ENCODE peak calls at places on chromosomes 6 and 20, in six cellular contexts. X, R, B, E, D and K are unnamed samples. For H3K27me3, the result is how much of the 10 kb centered on the place peaks cover.

GRCh38 chr6:128528241-128528640 is 7.8 kb upstream of the PTPRK start:
- DNase-seq in X (no peak), R (no peak), B (no peak), E (no peak), D (no peak), K (no peak)

GRCh38 chr6:164286021-164286420 is 871.5 kb downstream of the QKI start:
- DNase-seq in X (no peak), R (peak), B (no peak), E (no peak), D (no peak), K (no peak)

GRCh38 chr20:2150660-2151059 is 49.0 kb downstream of the STK35 start:
- DNase-seq in X (no peak), R (no peak), B (no peak), E (no peak), D (no peak), K (no peak)

GRCh38 chr6:119126826-119127225 is 48.4 kb upstream of the FAM184A start:
- DNase-seq in X (no peak), R (no peak), B (no peak), E (no peak), D (no peak), K (no peak)

GRCh38 chr6:150208606-150209352 is 65.9 kb downstream of the PPP1R14C start:
- DNase-seq in X (no peak), R (no peak), B (no peak), E (no peak), D (no peak), K (no peak)

GRCh38 chr20:3800256-3800877 is 4.3 kb downstream of the CDC25B start:
- DNase-seq in X (no peak), R (no peak), B (no peak), E (no peak), D (no peak), K (no peak)

GRCh38 chr20:63640086-63640485 is 13.1 kb downstream of the STMN3 start:
- DNase-seq in X (no peak), R (no peak), B (no peak), E (no peak), D (no peak), K (no peak)

GRCh38 chr6:142313284-142313683 is 11.5 kb downstream of the ADGRG6 start:
- DNase-seq in X (no peak), R (peak), B (no peak), E (no peak), D (no peak), K (no peak)

GRCh38 chr6:97392735-97393134 is 109.7 kb upstream of the MMS22L start:
- DNase-seq in X (no peak), R (no peak), B (no peak), E (no peak), D (no peak), K (no peak)

GRCh38 chr6:48087448-48087847 is 23.5 kb downstream of the PTCHD4 start:
- DNase-seq in X (no peak), R (peak), B (no peak), E (no peak), D (no peak), K (no peak)

GRCh38 chr20:9572690-9573089 is 58.3 kb downstream of the LAMP5 start:
- DNase-seq in X (no peak), R (no peak), B (no peak), E (no peak), D (no peak), K (no peak)
- H3K27me3 ChIP-seq in X (under half), R (under half), B (under half), E (under half), D (under half), K (under half)

GRCh38 chr20:45888681-45889080 is 1.3 kb upstream of the SPATA25 start:
- DNase-seq in X (no peak), R (no peak), B (no peak), E (no peak), D (no peak), K (no peak)
- TF ChIP-seq POLR2A in X (no peak), R (no peak), B (no peak), E (no peak), D (no peak), K (no peak)

GRCh38 chr20:10532351-10532750 is 97.2 kb downstream of the SLX4IP start:
- DNase-seq in X (no peak), R (no peak), B (no peak), E (no peak), D (no peak), K (no peak)

GRCh38 chr20:10539818-10540553 is 104.9 kb downstream of the SLX4IP start:
- DNase-seq in X (no peak), R (no peak), B (no peak), E (no peak), D (no peak), K (no peak)

GRCh38 chr20:10537850-10538480 is 102.9 kb downstream of the SLX4IP start:
- DNase-seq in X (no peak), R (no peak), B (no peak), E (no peak), D (no peak), K (no peak)

GRCh38 chr20:10538768-10539167 is 103.7 kb downstream of the SLX4IP start:
- DNase-seq in X (no peak), R (no peak), B (no peak), E (no peak), D (no peak), K (no peak)

DNA sequence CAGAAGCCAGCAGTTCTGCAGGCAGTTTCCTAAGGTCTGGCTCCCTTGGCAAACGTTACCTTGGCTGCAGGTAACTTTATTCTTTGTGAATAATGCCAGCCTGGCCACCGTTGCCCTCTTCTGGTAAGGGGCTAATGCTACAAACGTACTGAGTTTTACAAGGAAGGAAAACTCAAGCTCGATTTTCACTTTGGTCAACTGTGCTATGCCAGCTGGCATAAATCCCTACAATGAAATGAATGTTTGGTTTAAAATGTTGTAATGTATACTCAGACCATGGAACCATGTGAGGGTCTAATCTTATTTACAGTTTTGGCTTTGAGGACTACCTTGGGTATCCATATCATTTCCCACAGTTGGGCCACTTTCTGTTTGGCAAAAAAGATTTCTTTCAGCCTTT is 101.4 kb downstream of the SLX4IP start:
- DNase-seq in X (no peak), R (peak), B (no peak), E (peak), D (no peak), K (no peak)
- TF ChIP-seq CTCF in X (no peak), R (peak), B (peak), E (peak), D (no peak), K (peak)

DNA sequence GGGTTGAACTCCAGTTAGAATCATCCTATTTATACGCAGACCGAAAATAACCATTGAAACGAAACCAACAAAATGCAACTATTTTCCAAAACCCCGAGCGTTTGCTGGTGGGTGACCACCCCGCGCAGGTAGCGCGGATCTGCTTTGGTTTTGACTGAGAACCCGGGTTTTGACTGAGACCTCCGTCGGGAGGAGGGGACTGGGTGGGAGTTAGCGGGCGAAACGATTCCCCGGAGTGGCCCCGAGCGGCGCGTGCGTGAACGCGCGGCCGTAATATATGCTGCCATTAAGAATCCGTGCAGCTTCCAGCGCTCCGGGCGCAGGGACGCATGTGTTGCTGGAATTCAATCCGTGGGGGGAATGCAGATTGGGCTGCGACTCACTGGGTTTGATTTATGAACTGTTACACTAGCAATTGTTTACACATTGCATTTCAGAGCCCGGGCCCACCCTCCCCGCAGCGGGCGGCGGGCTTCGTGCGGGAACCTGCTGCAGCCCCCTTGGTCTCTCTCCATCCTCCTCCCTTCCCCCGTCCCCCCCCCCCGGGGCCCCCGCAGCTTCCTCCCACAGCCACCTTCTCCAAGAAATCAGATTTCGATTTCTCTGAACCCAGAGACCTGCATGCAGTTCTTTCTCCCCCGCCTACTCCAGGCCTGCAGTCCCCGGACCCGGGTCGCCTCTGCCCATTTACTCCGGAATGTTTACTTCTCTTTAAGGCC is 9.9 kb downstream of the NRN1 start:
- DNase-seq in X (no peak), R (peak), B (no peak), E (no peak), D (no peak), K (no peak)
- H3K27me3 ChIP-seq in X (half or more), R (half or more), B (under half), E (half or more), D (half or more), K (under half)

DNA sequence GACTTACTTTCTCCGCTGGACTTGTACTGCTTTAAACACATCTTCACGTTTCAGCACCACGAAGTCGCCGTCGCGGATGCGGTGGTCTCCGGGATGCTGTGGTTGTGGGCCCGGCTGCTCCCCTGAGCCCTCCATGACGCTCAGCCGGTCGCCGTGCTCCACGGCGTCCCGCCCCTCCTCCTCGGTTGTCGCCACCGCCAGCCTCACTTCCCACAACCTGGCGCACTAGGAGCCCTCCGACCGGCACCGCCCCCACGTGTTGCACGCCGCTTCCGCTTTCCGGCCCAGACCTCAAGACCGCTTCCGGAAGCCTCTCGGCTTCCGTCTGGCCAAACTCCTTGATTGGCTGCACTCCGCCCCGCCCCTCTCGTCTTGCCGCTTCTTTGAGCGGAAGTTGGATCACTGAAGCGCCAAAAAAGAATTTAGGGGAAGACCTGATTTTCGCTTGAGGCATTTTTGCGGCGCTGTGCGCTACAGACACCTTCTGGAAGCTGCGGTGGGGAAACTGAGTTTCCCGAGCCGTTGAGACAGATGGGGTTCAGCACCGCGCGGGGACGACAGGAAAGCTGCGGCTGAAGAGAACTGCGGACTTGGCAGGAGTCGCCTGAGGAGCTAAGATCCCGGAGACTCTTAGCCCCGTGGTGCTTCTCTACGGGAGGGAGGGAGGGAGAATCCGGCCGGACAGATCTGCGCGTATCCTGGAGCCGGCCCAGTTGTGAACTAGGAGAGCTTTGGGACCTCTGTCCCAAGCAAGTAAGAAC is at the start of the genes MCM8 and TRMT6:
- DNase-seq in X (peak), R (peak), B (peak), E (peak), D (peak), K (peak)
- TF ChIP-seq POLR2A in X (no peak), R (peak), B (no peak), E (no peak), D (peak), K (no peak)

DNA sequence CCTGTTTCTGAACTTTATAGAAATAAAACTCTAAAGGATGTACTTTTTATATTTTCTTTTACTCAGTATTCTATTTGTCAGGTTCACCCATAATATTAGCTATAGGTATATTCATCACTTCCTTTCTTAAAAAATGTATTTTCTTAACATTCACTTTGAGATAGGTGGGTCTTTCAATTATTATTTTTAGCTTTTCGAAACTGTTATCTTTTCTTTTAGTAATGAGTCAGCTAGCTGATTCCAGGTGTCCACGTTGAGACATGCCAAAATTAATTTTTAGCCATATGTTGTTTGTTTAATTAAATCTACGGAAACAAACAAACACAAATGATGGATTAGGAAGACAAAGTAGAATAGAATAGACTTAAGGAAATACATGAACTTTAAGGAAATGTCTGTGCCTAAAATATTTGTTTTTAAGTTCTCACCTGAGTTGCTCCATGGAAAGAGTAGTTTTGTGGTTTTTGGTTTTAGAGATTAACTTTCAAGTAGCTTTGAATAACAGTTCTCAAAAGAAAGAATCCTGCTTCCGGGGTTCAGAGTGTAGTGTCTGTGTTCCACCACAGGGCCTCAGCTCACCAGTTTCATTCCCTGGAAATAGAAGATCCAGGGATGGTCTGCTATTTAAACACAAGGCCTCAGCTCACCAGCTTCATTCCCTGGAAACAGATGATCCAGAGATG is 435.0 kb downstream of the HAO1 start:
- DNase-seq in X (no peak), R (no peak), B (no peak), E (no peak), D (no peak), K (no peak)
- TF ChIP-seq CTCF in X (no peak), R (no peak), B (no peak), E (no peak), D (no peak), K (no peak)